ENCODE peak calls at places on chromosomes 7 and 10, in four cellular contexts. One of them, this sample, is unnamed.

GRCh38 chr10:97388152-97388551 is 13.0 kb downstream of the RRP12 start:
- DNase-seq in activated CD8-positive, alpha-beta T cell treated with anti-CD3 and anti-CD28 coated beads for 36 hours: no peak
- DNase-seq in GM10248: no peak
- DNase-seq in BJ: no peak
- DNase-seq in this sample: no peak

GRCh38 chr10:124053971-124054370 is 39.4 kb downstream of the CHST15 start:
- DNase-seq in GM10248: no peak
- DNase-seq in activated CD8-positive, alpha-beta T cell treated with anti-CD3 and anti-CD28 coated beads for 36 hours: no peak
- DNase-seq in BJ: no peak
- DNase-seq in this sample: no peak

GRCh38 chr10:103053659-103054581 is 135.8 kb downstream of the CNNM2 start:
- DNase-seq in activated CD8-positive, alpha-beta T cell treated with anti-CD3 and anti-CD28 coated beads for 36 hours: peak
- DNase-seq in BJ: peak
- DNase-seq in GM10248: peak
- DNase-seq in this sample: no peak

GRCh38 chr10:10870523-10871241 is 147.0 kb upstream of the CELF2 start:
- DNase-seq in GM10248: peak
- DNase-seq in activated CD8-positive, alpha-beta T cell treated with anti-CD3 and anti-CD28 coated beads for 36 hours: no peak
- DNase-seq in BJ: no peak
- DNase-seq in this sample: no peak

GRCh38 chr10:114044251-114045070 is 795 bp downstream of the ADRB1 start:
- DNase-seq in BJ: no peak
- DNase-seq in GM10248: no peak
- DNase-seq in activated CD8-positive, alpha-beta T cell treated with anti-CD3 and anti-CD28 coated beads for 36 hours: peak
- DNase-seq in this sample: no peak

GRCh38 chr7:17236161-17236560 is 62.3 kb upstream of the AHR start:
- DNase-seq in BJ: no peak
- DNase-seq in activated CD8-positive, alpha-beta T cell treated with anti-CD3 and anti-CD28 coated beads for 36 hours: no peak
- DNase-seq in GM10248: no peak
- DNase-seq in this sample: no peak

GRCh38 chr10:89217057-89217990 is 10.2 kb upstream of the CH25H start:
- DNase-seq in BJ: no peak
- DNase-seq in GM10248: peak
- DNase-seq in activated CD8-positive, alpha-beta T cell treated with anti-CD3 and anti-CD28 coated beads for 36 hours: peak
- DNase-seq in this sample: peak

GRCh38 chr7:54796150-54796549 is 37.1 kb upstream of the SEC61G start:
- DNase-seq in activated CD8-positive, alpha-beta T cell treated with anti-CD3 and anti-CD28 coated beads for 36 hours: no peak
- DNase-seq in BJ: no peak
- DNase-seq in GM10248: no peak
- DNase-seq in this sample: no peak

GRCh38 chr7:91398341-91398740 is 134.1 kb downstream of the FZD1 start:
- DNase-seq in BJ: no peak
- DNase-seq in activated CD8-positive, alpha-beta T cell treated with anti-CD3 and anti-CD28 coated beads for 36 hours: no peak
- DNase-seq in GM10248: no peak
- DNase-seq in this sample: no peak

GRCh38 chr10:13056461-13057077 is 43.4 kb upstream of the OPTN start:
- DNase-seq in BJ: no peak
- DNase-seq in activated CD8-positive, alpha-beta T cell treated with anti-CD3 and anti-CD28 coated beads for 36 hours: no peak
- DNase-seq in GM10248: no peak
- DNase-seq in this sample: peak
- TF ChIP-seq CTCF in BJ: peak
- TF ChIP-seq CTCF in activated CD8-positive, alpha-beta T cell treated with anti-CD3 and anti-CD28 coated beads for 36 hours: no peak
- TF ChIP-seq CTCF in GM10248: no peak
- TF ChIP-seq CTCF in this sample: no peak

GRCh38 chr7:29488977-29489376 is 74.7 kb upstream of the PRR15 start:
- DNase-seq in BJ: peak
- DNase-seq in activated CD8-positive, alpha-beta T cell treated with anti-CD3 and anti-CD28 coated beads for 36 hours: no peak
- DNase-seq in GM10248: no peak
- DNase-seq in this sample: no peak
- TF ChIP-seq CTCF in BJ: no peak
- TF ChIP-seq CTCF in activated CD8-positive, alpha-beta T cell treated with anti-CD3 and anti-CD28 coated beads for 36 hours: no peak
- TF ChIP-seq CTCF in GM10248: no peak
- TF ChIP-seq CTCF in this sample: no peak

GRCh38 chr10:108249940-108250339 is 1085.4 kb upstream of the SORCS1 start:
- DNase-seq in GM10248: no peak
- DNase-seq in activated CD8-positive, alpha-beta T cell treated with anti-CD3 and anti-CD28 coated beads for 36 hours: no peak
- DNase-seq in BJ: no peak
- DNase-seq in this sample: no peak
- TF ChIP-seq CTCF in GM10248: peak
- TF ChIP-seq CTCF in activated CD8-positive, alpha-beta T cell treated with anti-CD3 and anti-CD28 coated beads for 36 hours: no peak
- TF ChIP-seq CTCF in BJ: no peak
- TF ChIP-seq CTCF in this sample: no peak

DNA sequence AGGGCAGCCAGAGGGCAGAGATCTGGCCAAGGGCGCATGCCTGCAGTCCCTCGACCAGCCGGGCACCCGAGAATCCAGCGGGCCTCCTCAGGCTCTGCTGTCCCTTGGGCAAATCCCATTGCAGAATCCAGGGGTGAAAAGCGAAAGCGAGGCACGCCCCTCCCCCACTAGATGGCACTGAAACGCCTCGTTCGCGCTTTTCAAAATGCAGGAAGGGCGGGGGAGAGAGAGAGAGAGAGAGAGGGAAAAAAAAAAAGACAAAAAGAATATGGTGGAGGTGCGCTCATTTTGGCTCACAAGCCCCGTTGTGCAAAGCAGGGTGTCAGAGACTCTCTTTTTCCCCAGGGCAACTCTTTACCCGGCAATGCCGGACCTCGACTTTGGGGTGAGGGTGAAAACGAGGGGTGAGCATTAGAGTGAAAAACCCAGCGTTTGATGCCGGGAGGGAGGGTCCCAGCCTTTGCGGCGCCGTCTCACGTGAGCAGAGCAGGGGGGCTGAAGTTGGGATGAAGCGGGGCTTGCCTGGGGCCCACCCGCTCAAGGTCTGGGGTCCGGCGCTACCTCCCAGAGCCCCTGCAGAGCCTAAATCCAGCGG is 2.5 kb upstream of the TMEM178B start:
- DNase-seq in GM10248: peak
- DNase-seq in BJ: no peak
- DNase-seq in activated CD8-positive, alpha-beta T cell treated with anti-CD3 and anti-CD28 coated beads for 36 hours: peak
- DNase-seq in this sample: peak
- TF ChIP-seq CTCF in GM10248: peak
- TF ChIP-seq CTCF in BJ: no peak
- TF ChIP-seq CTCF in activated CD8-positive, alpha-beta T cell treated with anti-CD3 and anti-CD28 coated beads for 36 hours: peak
- TF ChIP-seq CTCF in this sample: no peak

DNA sequence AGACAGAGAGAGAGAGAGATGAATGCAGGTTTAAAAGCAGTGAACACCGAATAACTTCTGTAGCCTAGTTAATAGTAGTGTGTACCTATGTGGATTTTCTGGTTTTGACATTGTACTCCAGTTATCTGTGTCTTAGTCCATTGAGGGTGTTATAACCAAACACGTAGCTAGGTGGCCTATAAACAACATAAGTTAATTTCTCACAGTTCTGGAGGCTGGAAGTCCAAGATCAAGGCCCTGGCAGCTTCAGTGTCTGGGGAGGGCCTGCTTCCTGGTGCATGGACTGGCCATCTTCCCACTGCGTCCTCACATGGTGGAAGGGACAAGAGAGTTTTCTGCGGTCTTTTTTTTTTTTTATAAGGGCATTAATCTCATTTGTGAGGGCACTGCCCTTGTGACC is 23.5 kb downstream of the AOC1 start:
- DNase-seq in BJ: no peak
- DNase-seq in activated CD8-positive, alpha-beta T cell treated with anti-CD3 and anti-CD28 coated beads for 36 hours: no peak
- DNase-seq in GM10248: no peak
- DNase-seq in this sample: no peak
- TF ChIP-seq CTCF in BJ: no peak
- TF ChIP-seq CTCF in activated CD8-positive, alpha-beta T cell treated with anti-CD3 and anti-CD28 coated beads for 36 hours: no peak
- TF ChIP-seq CTCF in GM10248: peak
- TF ChIP-seq CTCF in this sample: peak

GRCh38 chr7:23520582-23520981 is 11.2 kb downstream of the TRA2A start:
- DNase-seq in activated CD8-positive, alpha-beta T cell treated with anti-CD3 and anti-CD28 coated beads for 36 hours: peak
- DNase-seq in BJ: no peak
- DNase-seq in GM10248: no peak
- DNase-seq in this sample: peak
- TF ChIP-seq CTCF in activated CD8-positive, alpha-beta T cell treated with anti-CD3 and anti-CD28 coated beads for 36 hours: peak
- TF ChIP-seq CTCF in BJ: no peak
- TF ChIP-seq CTCF in GM10248: peak
- TF ChIP-seq CTCF in this sample: no peak

GRCh38 chr7:31488562-31489203 is 25.2 kb upstream of the ITPRID1 start:
- DNase-seq in GM10248: peak
- DNase-seq in BJ: no peak
- DNase-seq in activated CD8-positive, alpha-beta T cell treated with anti-CD3 and anti-CD28 coated beads for 36 hours: peak
- DNase-seq in this sample: peak
- TF ChIP-seq CTCF in GM10248: peak
- TF ChIP-seq CTCF in BJ: peak
- TF ChIP-seq CTCF in activated CD8-positive, alpha-beta T cell treated with anti-CD3 and anti-CD28 coated beads for 36 hours: peak
- TF ChIP-seq CTCF in this sample: peak

DNA sequence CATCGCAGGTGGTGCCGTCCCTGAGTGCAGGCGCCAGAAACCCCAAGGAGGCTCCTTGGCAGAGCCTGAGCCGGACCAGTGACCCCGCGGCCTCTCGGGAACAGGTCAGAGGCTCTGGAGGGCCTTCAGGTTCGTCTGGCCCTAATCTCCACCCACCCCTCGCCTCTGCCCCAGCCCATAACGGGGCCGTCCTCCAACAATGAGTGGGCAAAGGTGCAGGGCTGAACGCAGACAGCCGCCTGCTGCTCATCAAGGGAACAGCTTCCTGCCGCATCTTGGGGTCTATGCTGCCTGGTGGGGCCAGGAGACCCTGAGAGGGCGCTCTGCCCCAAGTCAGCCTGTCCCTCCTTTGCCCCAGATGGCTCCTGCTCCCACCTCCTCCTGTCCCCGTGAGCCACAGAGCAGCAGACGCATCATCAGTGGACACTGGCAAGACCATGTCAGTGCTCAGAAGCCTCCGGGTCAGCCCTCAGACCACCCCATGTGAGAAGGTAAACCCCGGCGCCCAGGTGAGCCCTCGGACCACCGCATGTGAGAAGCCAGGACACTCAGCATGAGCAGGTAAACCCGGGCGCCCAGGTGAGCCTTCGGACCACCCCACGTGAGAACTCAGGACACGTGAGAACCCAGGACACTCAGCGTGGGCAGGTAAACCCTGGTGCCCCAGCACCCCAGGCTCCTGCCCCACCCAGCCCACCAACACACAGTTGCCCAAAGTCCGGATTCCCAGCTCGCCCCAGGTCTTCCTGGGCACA is 142.0 kb downstream of the PTPRN2 start:
- DNase-seq in BJ: no peak
- DNase-seq in activated CD8-positive, alpha-beta T cell treated with anti-CD3 and anti-CD28 coated beads for 36 hours: no peak
- DNase-seq in GM10248: no peak
- DNase-seq in this sample: no peak
- TF ChIP-seq CTCF in BJ: no peak
- TF ChIP-seq CTCF in activated CD8-positive, alpha-beta T cell treated with anti-CD3 and anti-CD28 coated beads for 36 hours: no peak
- TF ChIP-seq CTCF in GM10248: no peak
- TF ChIP-seq CTCF in this sample: no peak

GRCh38 chr10:6491841-6492609 is 88.1 kb downstream of the PRKCQ start:
- DNase-seq in activated CD8-positive, alpha-beta T cell treated with anti-CD3 and anti-CD28 coated beads for 36 hours: peak
- DNase-seq in GM10248: no peak
- DNase-seq in BJ: no peak
- DNase-seq in this sample: no peak

GRCh38 chr10:6494934-6495592 is 85.0 kb downstream of the PRKCQ start:
- DNase-seq in BJ: no peak
- DNase-seq in activated CD8-positive, alpha-beta T cell treated with anti-CD3 and anti-CD28 coated beads for 36 hours: peak
- DNase-seq in GM10248: no peak
- DNase-seq in this sample: no peak

GRCh38 chr10:6493521-6494451 is 86.3 kb downstream of the PRKCQ start:
- DNase-seq in activated CD8-positive, alpha-beta T cell treated with anti-CD3 and anti-CD28 coated beads for 36 hours: no peak
- DNase-seq in BJ: no peak
- DNase-seq in GM10248: no peak
- DNase-seq in this sample: no peak

GRCh38 chr10:6492896-6493295 is 87.2 kb downstream of the PRKCQ start:
- DNase-seq in BJ: no peak
- DNase-seq in GM10248: no peak
- DNase-seq in activated CD8-positive, alpha-beta T cell treated with anti-CD3 and anti-CD28 coated beads for 36 hours: no peak
- DNase-seq in this sample: no peak

GRCh38 chr10:6494452-6494839 is 85.6 kb downstream of the PRKCQ start:
- DNase-seq in BJ: no peak
- DNase-seq in GM10248: no peak
- DNase-seq in activated CD8-positive, alpha-beta T cell treated with anti-CD3 and anti-CD28 coated beads for 36 hours: peak
- DNase-seq in this sample: no peak
- TF ChIP-seq CTCF in BJ: no peak
- TF ChIP-seq CTCF in GM10248: no peak
- TF ChIP-seq CTCF in activated CD8-positive, alpha-beta T cell treated with anti-CD3 and anti-CD28 coated beads for 36 hours: no peak
- TF ChIP-seq CTCF in this sample: no peak